ENCODE peak calls at places on chromosomes 11 and 22, in seven cellular contexts. S is endodermal cell; Q is CD4-positive, alpha-beta memory T cell; T is iPS DF 6.9; X is neural progenitor cell; H is effector memory CD4-positive, alpha-beta T cell; R is neuronal stem cell. E is an unnamed sample. For H3K4me1 and H3K36me3, the result is how much of the 10 kb centered on the place peaks cover.

GRCh38 chr11:5992604-5993251 is 5.9 kb upstream of the OR52L1 start:
- DNase-seq in S (no peak), Q (no peak), T (peak), X (peak), H (no peak), R (peak), E (no peak)

GRCh38 chr22:27801616-27802388 is at the start of gene MN1:
- DNase-seq in S (peak), Q (peak), T (no peak), X (peak), H (no peak), R (peak), E (peak)

GRCh38 chr22:44369241-44369652 is 56.5 kb upstream of the SHISAL1 start:
- DNase-seq in S (peak), Q (no peak), T (peak), X (peak), H (no peak), R (no peak), E (no peak)

GRCh38 chr11:110200241-110200640 is 96.2 kb downstream of the RDX start:
- DNase-seq in S (peak), Q (no peak), T (no peak), X (no peak), H (no peak), R (no peak), E (no peak)

GRCh38 chr11:62127426-62127825 is 3.6 kb downstream of the INCENP start:
- DNase-seq in S (no peak), Q (no peak), T (no peak), X (no peak), H (no peak), R (no peak), E (no peak)

GRCh38 chr22:40487663-40488249 is 117.4 kb downstream of the SGSM3 start:
- DNase-seq in S (no peak), Q (peak), T (no peak), X (no peak), H (no peak), R (no peak), E (no peak)

GRCh38 chr11:82194521-82194920 is 539.1 kb downstream of the FAM181B start:
- DNase-seq in S (peak), Q (no peak), T (no peak), X (no peak), H (no peak), R (no peak), E (no peak)

GRCh38 chr11:10529279-10529678 is 11.7 kb downstream of the RNF141 start:
- DNase-seq in S (no peak), Q (no peak), T (no peak), X (no peak), H (no peak), R (no peak), E (no peak)

GRCh38 chr22:39556970-39557811 is 13.4 kb upstream of the CACNA1I start:
- DNase-seq in S (peak), Q (peak), T (no peak), X (peak), H (no peak), R (no peak), E (no peak)

GRCh38 chr11:78110351-78110750 is 29.1 kb downstream of the ALG8 start:
- DNase-seq in S (no peak), Q (no peak), T (no peak), X (no peak), H (no peak), R (no peak), E (no peak)

GRCh38 chr22:45008853-45009751 is 703 bp downstream of the PHF21B start:
- DNase-seq in S (peak), Q (no peak), T (no peak), X (peak), H (no peak), R (peak), E (no peak)

GRCh38 chr11:59560702-59561469 is 49.5 kb downstream of the OR4D9 start:
- DNase-seq in S (peak), Q (peak), T (no peak), X (peak), H (peak), R (peak), E (peak)

GRCh38 chr22:31229402-31230140 is 17.5 kb downstream of the LIMK2 start:
- DNase-seq in S (no peak), Q (no peak), T (no peak), X (peak), H (no peak), R (no peak), E (no peak)

GRCh38 chr11:612201-612960 is 3.4 kb downstream of the IRF7 start:
- DNase-seq in S (peak), Q (no peak), T (no peak), X (peak), H (no peak), R (no peak), E (no peak)

GRCh38 chr11:130728185-130729160 is 187.8 kb downstream of the SNX19 start:
- DNase-seq in S (peak), Q (no peak), T (no peak), X (no peak), H (no peak), R (no peak), E (no peak)

GRCh38 chr11:22798890-22799289 is 30.7 kb downstream of the SVIP start:
- DNase-seq in S (no peak), Q (no peak), T (no peak), X (no peak), H (no peak), R (no peak), E (no peak)

GRCh38 chr11:65452806-65453490 is 30.4 kb downstream of the NEAT1 start:
- DNase-seq in S (no peak), Q (no peak), T (no peak), X (no peak), H (no peak), R (no peak), E (no peak)

GRCh38 chr11:93330446-93330984 is at the start of gene DEUP1:
- DNase-seq in S (peak), Q (no peak), T (no peak), X (peak), H (no peak), R (peak), E (peak)

DNA sequence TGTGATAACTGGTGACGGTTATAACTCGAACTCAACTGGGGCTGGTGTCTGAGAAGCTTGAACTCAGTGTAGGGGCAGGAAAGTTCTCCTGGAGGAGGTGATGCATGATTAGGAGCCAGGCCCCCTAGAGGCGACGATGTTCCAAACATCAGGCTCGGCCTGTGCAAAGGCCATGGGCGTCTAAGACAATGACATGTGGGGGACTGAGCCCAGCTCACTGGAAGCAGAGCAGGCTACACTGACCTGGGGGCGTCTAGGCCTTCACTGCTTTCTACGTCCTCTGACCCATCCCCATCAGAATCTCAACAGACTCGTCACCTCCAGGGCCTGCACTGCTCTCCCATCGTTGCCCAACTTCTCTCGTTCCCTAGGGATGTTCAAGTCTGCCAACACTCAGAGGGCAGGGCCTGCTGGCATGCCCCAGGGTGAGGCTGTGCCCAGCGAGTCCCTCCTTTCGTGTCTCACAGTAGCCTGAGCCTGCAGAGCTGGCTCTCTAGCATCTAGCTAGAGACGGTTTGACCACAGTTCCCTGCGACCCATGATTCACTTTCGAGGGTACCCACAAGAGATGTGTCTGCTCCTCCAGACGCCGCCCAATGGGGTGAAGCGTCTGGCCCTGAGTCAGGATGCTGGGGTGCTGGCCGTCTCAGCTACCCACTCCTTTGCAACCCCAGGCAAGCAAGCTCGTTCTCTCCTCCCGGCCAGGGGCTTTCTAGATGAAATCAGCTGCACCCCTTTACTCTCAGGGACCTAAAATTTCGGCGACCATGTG is 1.1 kb upstream of the ATG16L2 start:
- DNase-seq in S (peak), Q (peak), T (no peak), X (peak), H (peak), R (no peak), E (no peak)
- H3K4me1 ChIP-seq in S (under half), Q (under half), T (under half), X (under half), H (under half), R (under half), E (under half)

DNA sequence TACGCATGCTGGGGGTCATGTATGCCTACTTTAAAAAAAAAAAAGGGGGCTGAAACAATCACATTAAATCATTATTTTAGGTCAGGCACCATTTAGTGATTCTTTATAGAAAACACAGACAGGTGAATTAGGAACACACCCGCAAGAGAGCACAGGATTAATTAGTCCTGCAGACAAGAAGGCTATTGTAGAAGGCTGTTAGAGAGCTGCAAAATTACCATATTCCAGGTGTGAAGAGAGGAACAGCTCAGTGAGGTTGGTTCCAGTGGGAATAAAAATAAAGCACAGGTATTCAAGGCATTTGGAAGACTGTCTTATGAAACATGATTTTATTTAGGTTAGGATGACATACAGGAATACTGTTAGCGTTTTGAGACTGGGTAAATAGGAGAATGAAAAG is 649.1 kb downstream of the OPCML start:
- DNase-seq in S (no peak), Q (no peak), T (no peak), X (no peak), H (no peak), R (no peak), E (no peak)
- H3K27ac ChIP-seq in S (no peak), Q (no peak), T (no peak), X (no peak), H (no peak), R (no peak), E (no peak)

DNA sequence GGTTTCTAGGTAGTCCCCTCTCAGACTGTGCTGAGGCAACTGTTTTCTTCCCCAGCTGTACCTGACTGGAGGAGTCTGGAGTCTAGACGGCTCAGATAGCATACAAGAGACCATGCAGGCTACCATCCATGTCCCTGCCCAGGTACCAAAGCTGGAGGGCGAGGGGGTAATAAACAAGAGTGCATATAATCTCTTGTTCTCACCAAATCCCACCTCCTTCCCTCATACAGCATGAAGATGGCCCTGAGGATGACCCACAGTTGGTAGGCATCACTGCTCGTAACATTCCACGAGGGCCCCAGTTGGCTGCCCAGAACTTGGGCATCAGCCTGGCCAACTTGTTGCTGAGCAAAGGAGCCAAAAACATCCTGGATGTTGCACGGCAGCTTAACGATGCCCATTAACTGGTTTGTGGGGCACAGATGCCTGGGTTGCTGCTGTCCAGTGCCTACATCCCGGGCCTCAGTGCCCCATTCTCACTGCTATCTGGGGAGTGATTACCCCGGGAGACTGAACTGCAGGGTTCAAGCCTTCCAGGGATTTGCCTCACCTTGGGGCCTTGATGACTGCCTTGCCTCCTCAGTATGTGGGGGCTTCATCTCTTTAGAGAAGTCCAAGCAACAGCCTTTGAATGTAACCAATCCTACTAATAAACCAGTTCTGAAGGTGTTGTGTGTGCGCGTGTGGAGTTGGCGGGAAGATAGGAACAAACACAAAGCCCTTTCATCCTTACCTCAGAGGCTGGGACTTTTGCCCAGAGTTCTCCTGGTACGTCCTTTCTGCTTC is 8.4 kb downstream of the HMBS start:
- DNase-seq in S (no peak), Q (no peak), T (no peak), X (no peak), H (no peak), R (no peak), E (no peak)
- H3K36me3 ChIP-seq in S (half or more), Q (under half), T (under half), X (under half), H (under half), R (half or more), E (under half)

GRCh38 chr11:11538277-11538960 is 83.4 kb downstream of the GALNT18 start:
- DNase-seq in S (no peak), Q (no peak), T (no peak), X (no peak), H (no peak), R (no peak), E (peak)
- H3K4me1 ChIP-seq in S (under half), Q (under half), T (under half), X (under half), H (under half), R (under half), E (half or more)

DNA sequence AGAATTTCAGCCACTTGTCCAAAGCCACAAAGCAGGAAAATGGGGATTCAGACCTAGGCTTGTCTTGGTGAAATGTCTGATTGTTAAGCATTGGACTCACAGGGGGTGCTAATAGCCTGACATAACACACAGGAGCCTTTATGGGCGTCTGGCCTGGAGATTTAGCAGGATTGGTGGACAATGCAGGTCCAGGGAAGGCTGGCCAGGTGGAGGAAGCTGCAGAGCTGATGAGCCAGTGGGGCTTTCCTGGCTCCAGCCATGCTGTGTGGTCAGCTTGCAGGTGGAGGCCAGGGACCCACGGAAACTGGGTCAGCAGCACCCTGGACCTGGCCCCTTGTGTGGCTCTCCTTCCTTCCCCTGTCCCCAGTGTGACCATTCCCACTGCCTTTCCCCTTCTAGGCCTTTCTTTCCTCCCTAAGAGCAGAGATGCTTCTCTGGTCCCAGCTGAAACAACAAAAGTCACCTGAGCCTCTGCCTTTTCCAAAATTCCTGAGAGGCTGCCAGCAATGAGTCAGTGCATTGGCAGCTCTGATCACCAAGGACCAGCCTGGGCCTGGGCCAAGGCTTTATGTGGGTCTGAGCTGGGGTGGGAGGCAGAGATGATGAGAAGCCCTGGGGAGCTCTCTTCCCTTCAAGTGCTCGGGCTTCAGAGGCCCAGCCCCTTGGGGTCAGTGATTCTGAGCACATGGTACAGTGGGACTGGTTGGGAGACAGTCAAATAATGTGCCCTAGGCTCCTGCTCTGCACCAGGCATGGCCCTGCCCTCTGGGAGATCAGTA is 85.2 kb downstream of the CCDC81 start:
- DNase-seq in S (peak), Q (no peak), T (no peak), X (no peak), H (no peak), R (no peak), E (peak)
- H3K27ac ChIP-seq in S (no peak), Q (no peak), T (no peak), X (no peak), H (no peak), R (peak), E (peak)